ENCODE peak calls at places on chromosomes 12 and 14, in six cellular contexts. K is GM23248, O is endothelial cell of umbilical vein, A is MM.1S, F is hepatocyte, G is GM23338. H is an unnamed sample.

GRCh38 chr14:33596211-33597080 is 354.4 kb downstream of the EGLN3 start:
- DNase-seq in G (no peak), F (no peak), K (no peak), A (no peak), O (peak; percentile 42), H (peak; percentile 21)

GRCh38 chr12:99567072-99567471 is 80.5 kb upstream of the GARIN6 start:
- DNase-seq in O (no peak), K (no peak), G (peak; percentile 28), A (no peak), F (no peak), H (no peak)

GRCh38 chr12:106753526-106753925 is 21.0 kb upstream of the RIC8B start:
- DNase-seq in G (no peak), F (no peak), A (peak; percentile 65), O (no peak), K (no peak), H (no peak)

GRCh38 chr14:66114071-66114470 is 372.1 kb upstream of the CCDC196 start:
- DNase-seq in O (no peak), K (no peak), G (peak; percentile 5), F (no peak), A (no peak), H (no peak)

GRCh38 chr14:99774204-99774497 is 19.1 kb upstream of the EML1 start:
- DNase-seq in K (no peak), G (no peak), A (no peak), O (no peak), F (no peak), H (no peak)

GRCh38 chr12:73678335-73678734 is 859.3 kb upstream of the ATXN7L3B start:
- DNase-seq in G (no peak), A (no peak), K (no peak), F (no peak), O (no peak), H (no peak)

GRCh38 chr12:12072064-12072760 is 1.5 kb downstream of the BCL2L14 start:
- DNase-seq in O (no peak), K (no peak), G (no peak), F (peak; percentile 65), A (no peak), H (no peak)

GRCh38 chr12:10101042-10101579 is 2.3 kb upstream of the CLEC1A start:
- DNase-seq in O (peak; percentile 63), A (no peak), K (peak; percentile 88), G (no peak), F (peak; percentile 55), H (peak; percentile 45)

GRCh38 chr12:130514149-130514551 is 176.5 kb downstream of the PIWIL1 start:
- DNase-seq in K (no peak), F (no peak), O (no peak), A (no peak), G (peak; percentile 37), H (no peak)

GRCh38 chr14:51855234-51855633 is 5.2 kb upstream of the GNG2 start:
- DNase-seq in F (no peak), O (no peak), K (peak; percentile 85), A (no peak), G (no peak), H (peak; percentile 84)

GRCh38 chr14:104385189-104386135 is 194.1 kb upstream of the C14orf180 start:
- DNase-seq in F (no peak), O (no peak), A (no peak), G (no peak), K (no peak), H (no peak)

GRCh38 chr14:100623961-100624360 is 36.7 kb upstream of the BEGAIN start:
- DNase-seq in O (no peak), K (no peak), G (no peak), A (no peak), F (no peak), H (no peak)

GRCh38 chr14:91405724-91406435 is 11.7 kb downstream of the CCDC88C start:
- DNase-seq in K (no peak), G (no peak), O (peak; percentile 33), A (no peak), F (no peak), H (no peak)

GRCh38 chr14:35963209-35963608 is 137.1 kb downstream of the BRMS1L start:
- DNase-seq in O (no peak), G (peak; percentile 67), K (no peak), A (no peak), F (no peak), H (no peak)

GRCh38 chr14:72611956-72612500 is 281.9 kb downstream of the DPF3 start:
- DNase-seq in G (no peak), K (no peak), A (no peak), F (no peak), O (no peak), H (no peak)

GRCh38 chr12:3944620-3945019 is 71.4 kb upstream of the PARP11 start:
- DNase-seq in K (no peak), G (peak; percentile 82), F (no peak), O (no peak), A (no peak), H (no peak)

GRCh38 chr12:7832059-7832696 is 40.5 kb downstream of the SLC2A14 start:
- DNase-seq in F (peak; percentile 54), O (peak; percentile 58), G (peak; percentile 86), A (peak; percentile 35), K (peak; percentile 82), H (peak; percentile 65)

DNA sequence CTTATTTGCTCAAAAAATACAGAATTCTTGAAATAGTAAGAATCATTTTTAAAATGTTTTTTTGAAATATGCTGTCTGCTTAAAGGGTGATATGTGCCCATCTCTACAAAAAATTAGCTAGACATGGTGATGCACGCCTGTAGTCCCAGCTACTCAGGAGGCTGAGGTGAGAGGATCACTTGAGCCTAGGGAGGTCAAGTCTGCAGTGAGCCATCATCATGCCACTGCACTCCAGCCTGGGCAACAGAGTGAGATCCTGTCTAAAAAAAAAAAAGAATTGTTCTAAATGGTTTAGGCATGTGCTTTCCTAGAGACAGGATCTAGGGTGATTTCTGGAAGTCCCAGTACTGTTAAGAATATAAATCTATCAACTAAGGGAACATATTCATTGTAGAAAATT is 75.6 kb upstream of the HECTD1 start:
- DNase-seq in O (no peak), F (no peak), K (no peak), G (no peak), A (no peak), H (no peak)
- H2AFZ ChIP-seq in O (no peak overlapping the region), F (no peak overlapping the region), K (peak overlapping the region; percentile 74), G (no peak overlapping the region), A (no peak overlapping the region), H (no peak overlapping the region)

DNA sequence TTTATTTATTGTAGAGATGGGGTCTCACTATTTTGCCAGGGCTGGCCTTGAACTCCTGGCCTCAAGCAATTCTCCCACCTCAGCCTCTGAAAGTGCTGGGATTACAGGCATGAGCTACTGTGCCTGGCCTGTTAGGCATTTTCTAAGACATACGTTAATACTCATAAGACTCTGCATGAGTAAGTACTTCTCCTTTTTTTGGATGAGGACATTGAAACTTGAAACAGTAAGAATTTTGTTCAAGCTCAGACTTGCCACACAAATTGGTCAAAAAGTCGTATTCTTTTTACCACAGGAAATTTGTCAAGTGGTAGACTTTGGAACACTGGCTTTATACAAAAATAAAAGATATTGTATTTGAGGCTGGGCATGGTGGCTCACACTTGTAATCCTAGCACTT is 187.4 kb upstream of the RASSF8 start:
- DNase-seq in G (no peak), A (no peak), K (peak; percentile 69), F (no peak), O (no peak), H (peak; percentile 75)
- H2AFZ ChIP-seq in G (no peak overlapping the region), A (no peak overlapping the region), K (no peak overlapping the region), F (no peak overlapping the region), O (no peak overlapping the region), H (no peak overlapping the region)

DNA sequence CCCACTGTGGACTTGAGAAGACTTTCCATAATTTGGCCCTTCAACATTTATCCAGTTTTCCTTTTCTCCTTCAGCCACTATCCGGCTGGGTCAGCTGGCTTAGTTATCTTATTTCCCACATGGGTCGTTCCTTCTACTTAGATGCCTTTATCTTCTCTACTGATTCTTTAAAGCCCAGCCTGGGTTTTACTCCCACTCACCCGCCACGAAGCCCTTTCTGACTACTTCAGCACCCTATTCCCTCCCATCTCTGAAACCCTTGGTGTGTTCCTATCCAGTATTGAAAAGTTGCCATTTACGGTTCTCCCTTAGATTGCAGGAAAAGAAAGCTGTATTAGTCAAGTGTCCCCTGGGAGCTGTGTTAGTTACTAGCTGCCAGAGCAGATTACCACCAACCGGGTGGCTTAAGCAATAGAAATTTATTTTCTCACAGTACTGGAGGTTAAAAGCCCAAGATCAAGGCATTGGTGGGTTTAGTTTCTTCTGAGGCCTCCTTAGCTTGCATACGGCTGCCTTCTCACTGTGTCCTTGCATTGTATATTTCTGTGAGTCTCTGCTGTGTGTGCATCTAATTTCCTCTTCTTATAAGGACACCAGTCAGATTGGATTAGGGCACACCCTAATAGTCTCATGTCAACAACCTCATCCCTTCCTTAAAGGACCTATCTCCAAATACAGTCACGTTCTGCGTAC is 105.5 kb downstream of the GPATCH2L start:
- DNase-seq in K (peak; percentile 81), A (no peak), O (no peak), F (no peak), G (no peak), H (no peak)
- H2AFZ ChIP-seq in K (no peak overlapping the region), A (no peak overlapping the region), O (no peak overlapping the region), F (no peak overlapping the region), G (no peak overlapping the region), H (no peak overlapping the region)

GRCh38 chr12:623172-623864 is 39.9 kb downstream of the NINJ2 start:
- DNase-seq in A (no peak), F (no peak), O (no peak), K (no peak), G (peak; percentile 46), H (no peak)
- H2AFZ ChIP-seq in A (no peak overlapping the region), F (no peak overlapping the region), O (no peak overlapping the region), K (no peak overlapping the region), G (peak overlapping the region; percentile 69), H (no peak overlapping the region)

DNA sequence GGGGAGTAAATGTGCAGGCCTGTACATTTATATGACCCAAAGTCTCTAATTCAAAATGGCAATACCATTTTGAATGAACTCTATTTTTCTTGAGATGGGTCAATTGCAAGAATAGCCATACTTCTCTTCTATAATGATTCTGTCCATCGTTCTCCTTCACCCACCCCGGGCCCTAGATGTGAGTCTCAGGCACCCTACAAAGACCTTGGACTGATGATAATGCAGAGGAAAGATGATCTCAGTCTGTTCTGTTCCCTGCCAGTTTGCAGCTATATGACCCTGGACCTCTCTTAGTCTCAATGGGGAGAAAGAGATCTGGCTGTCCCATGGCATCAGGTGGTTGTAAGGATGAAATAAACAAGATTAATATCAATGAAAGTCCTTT is 30.1 kb downstream of the VCPKMT start:
- DNase-seq in G (no peak), K (no peak), F (no peak), A (no peak), O (no peak), H (no peak)
- H2AFZ ChIP-seq in G (peak overlapping the region; percentile 56), K (no peak overlapping the region), F (no peak overlapping the region), A (no peak overlapping the region), O (no peak overlapping the region), H (no peak overlapping the region)

GRCh38 chr12:54191126-54191525 is 2.3 kb upstream of the SMUG1 start:
- DNase-seq in F (no peak), A (no peak), G (no peak), K (peak; percentile 46), O (no peak), H (no peak)
- H2AFZ ChIP-seq in F (no peak overlapping the region), A (no peak overlapping the region), G (peak overlapping the region; percentile 47), K (peak overlapping the region; percentile 78), O (no peak overlapping the region), H (no peak overlapping the region)

GRCh38 chr14:96811985-96812667 is 14.9 kb downstream of the VRK1 start:
- DNase-seq in G (no peak), F (no peak), K (no peak), O (no peak), A (no peak), H (no peak)
- H2AFZ ChIP-seq in G (no peak overlapping the region), F (no peak overlapping the region), K (no peak overlapping the region), O (no peak overlapping the region), A (no peak overlapping the region), H (peak overlapping the region; percentile 50)

GRCh38 chr12:21149849-21150248 is 18.9 kb downstream of the SLCO1B1 start:
- DNase-seq in A (no peak), K (no peak), O (no peak), F (no peak), G (peak; percentile 26), H (no peak)
- H2AFZ ChIP-seq in A (no peak overlapping the region), K (no peak overlapping the region), O (no peak overlapping the region), F (no peak overlapping the region), G (peak overlapping the region; percentile 56), H (no peak overlapping the region)

H was measured in fibroblast of lung.